ENCODE peak calls at places on chromosomes 5 and 9, in four cellular contexts. Z, W, S and X are unnamed samples.

GRCh38 chr9:85505612-85506011 is 236.1 kb downstream of the AGTPBP1 start:
- DNase-seq in Z (no peak), W (no peak), S (no peak), X (no peak)

GRCh38 chr9:37420271-37421215 is 2.0 kb upstream of the GRHPR start:
- DNase-seq in Z (no peak), S (no peak), W (no peak), X (no peak)

GRCh38 chr9:70257991-70258691 is 637 bp upstream of the SMC5 start:
- DNase-seq in W (peak; percentile 92), S (no peak), Z (peak; percentile 52), X (peak; percentile 69)

GRCh38 chr5:159814810-159815585 is 101.3 kb upstream of the ADRA1B start:
- DNase-seq in W (no peak), Z (no peak), S (no peak), X (no peak)

GRCh38 chr5:56840597-56840996 is 25.2 kb downstream of the MAP3K1 start:
- DNase-seq in W (no peak), S (no peak), Z (no peak), X (no peak)

GRCh38 chr5:41457094-41457493 is 53.3 kb downstream of the PLCXD3 start:
- DNase-seq in S (no peak), Z (peak; percentile 75), W (no peak), X (no peak)

GRCh38 chr5:181234116-181234454 is 9.6 kb downstream of the RACK1 start:
- DNase-seq in W (peak; percentile 74), Z (no peak), S (no peak), X (no peak)

GRCh38 chr9:104915739-104916138 is 12.2 kb downstream of the ABCA1 start:
- DNase-seq in S (no peak), Z (no peak), W (no peak), X (no peak)

GRCh38 chr5:19018822-19019221 is 969.2 kb downstream of the CDH18 start:
- DNase-seq in Z (peak; percentile 5), S (no peak), W (no peak), X (peak; percentile 1)

GRCh38 chr9:117644607-117645244 is 59.5 kb upstream of the TLR4 start:
- DNase-seq in W (peak; percentile 88), S (peak; percentile 70), Z (peak; percentile 69), X (peak; percentile 91)

GRCh38 chr9:124411514-124412227 is 3.6 kb downstream of the PSMB7 start:
- DNase-seq in Z (no peak), W (no peak), S (no peak), X (no peak)

GRCh38 chr9:121133104-121133816 is 58.5 kb downstream of the CNTRL start:
- DNase-seq in Z (no peak), S (no peak), W (peak; percentile 91), X (no peak)

GRCh38 chr9:87427851-87428506 is 69.7 kb upstream of the DAPK1 start:
- DNase-seq in W (no peak), Z (no peak), S (no peak), X (no peak)
- H3K27ac ChIP-seq in W (no peak overlapping the region), Z (no peak overlapping the region), S (no peak overlapping the region), X (no peak overlapping the region)

GRCh38 chr5:123422433-123423277 is 548 bp downstream of the CEP120 start:
- DNase-seq in S (no peak), Z (peak; percentile 40), W (no peak), X (peak; percentile 48)

GRCh38 chr5:123428521-123429220 is 5.5 kb upstream of the CEP120 start:
- DNase-seq in S (no peak), W (no peak), Z (no peak), X (no peak)

GRCh38 chr5:123423278-123424149 is at the start of gene CEP120:
- DNase-seq in S (peak; percentile 97), Z (peak; percentile 99), W (peak; percentile 100), X (peak; percentile 99)

GRCh38 chr5:123421773-123422172 is 1.4 kb downstream of the CEP120 start:
- DNase-seq in W (no peak), Z (no peak), S (no peak), X (no peak)

DNA sequence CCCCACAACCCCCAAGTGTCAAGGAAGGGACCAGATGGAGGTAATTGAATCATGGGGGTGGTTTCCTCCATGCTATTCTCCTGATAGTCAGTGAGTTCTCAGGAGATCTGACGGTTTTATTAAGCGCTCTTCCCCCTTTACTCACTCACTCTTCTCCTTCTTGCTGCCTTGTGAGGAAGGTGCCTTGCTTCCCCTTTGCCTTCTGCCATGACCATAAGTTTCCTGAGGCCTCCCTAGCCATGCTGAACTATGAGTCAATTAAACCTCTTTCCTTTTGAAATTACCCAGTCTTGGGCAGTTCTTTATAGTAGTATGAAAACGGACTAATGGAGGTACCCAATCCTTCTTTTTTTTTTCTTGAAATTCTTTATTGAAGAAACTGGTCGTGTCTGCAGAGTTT is 2.2 kb upstream of the CEP120 start:
- DNase-seq in S (no peak), W (no peak), Z (no peak), X (no peak)
- H3K4me1 ChIP-seq in S (no peaks in the 10 kb centered on the region), W (peaks cover 45% of the 10 kb centered on the region), Z (peaks cover 4% of the 10 kb centered on the region), X (no peaks in the 10 kb centered on the region)

GRCh38 chr5:64742821-64743220 is 25.7 kb downstream of the SREK1IP1 start:
- DNase-seq in S (no peak), Z (no peak), W (no peak), X (no peak)
- H3K36me3 ChIP-seq in S (no peaks in the 10 kb centered on the region), Z (peaks cover 15% of the 10 kb centered on the region), W (peaks cover 23% of the 10 kb centered on the region), X (peaks cover 20% of the 10 kb centered on the region)

GRCh38 chr9:19379283-19379682 is 753 bp downstream of the RPS6 start:
- DNase-seq in Z (peak; percentile 10), W (no peak), S (no peak), X (no peak)

GRCh38 chr9:19379697-19380046 is 364 bp downstream of the RPS6 start:
- DNase-seq in S (no peak), Z (no peak), W (peak; percentile 91), X (peak; percentile 10)

GRCh38 chr9:19376931-19377330 is 3.1 kb downstream of the RPS6 start:
- DNase-seq in S (no peak), W (no peak), Z (no peak), X (no peak)

GRCh38 chr9:19378154-19378553 is 1.9 kb downstream of the RPS6 start:
- DNase-seq in W (no peak), Z (no peak), S (no peak), X (no peak)

DNA sequence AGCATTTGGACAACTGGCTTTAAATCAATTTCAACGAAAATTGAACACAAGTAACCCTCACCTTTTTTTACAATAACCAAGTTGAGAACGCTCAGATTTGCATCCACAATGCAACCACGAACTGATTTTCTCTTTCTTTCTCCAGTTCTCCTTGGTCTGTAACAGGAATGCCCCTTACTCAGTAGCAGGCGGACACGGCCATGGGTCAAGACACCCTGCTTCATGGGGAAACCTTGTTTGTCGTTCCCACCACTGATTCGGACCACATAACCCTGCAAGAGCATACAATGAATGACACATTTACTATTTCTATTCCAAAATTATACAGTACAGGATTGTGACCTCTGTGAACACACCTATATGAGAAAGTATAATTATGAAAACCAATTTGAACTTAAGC is 1.4 kb downstream of the RPS6 start:
- DNase-seq in S (no peak), W (no peak), Z (peak; percentile 23), X (no peak)
- H3K27ac ChIP-seq in S (peak overlapping the region; percentile 82), W (peak overlapping the region; percentile 94), Z (peak overlapping the region; percentile 93), X (no peak overlapping the region)

GRCh38 chr9:90839183-90839582 is 37.6 kb downstream of the SYK start:
- DNase-seq in W (no peak), S (no peak), Z (no peak), X (no peak)
- H3K4me1 ChIP-seq in W (peaks cover 97% of the 10 kb centered on the region), S (no peaks in the 10 kb centered on the region), Z (no peaks in the 10 kb centered on the region), X (no peaks in the 10 kb centered on the region)

DNA sequence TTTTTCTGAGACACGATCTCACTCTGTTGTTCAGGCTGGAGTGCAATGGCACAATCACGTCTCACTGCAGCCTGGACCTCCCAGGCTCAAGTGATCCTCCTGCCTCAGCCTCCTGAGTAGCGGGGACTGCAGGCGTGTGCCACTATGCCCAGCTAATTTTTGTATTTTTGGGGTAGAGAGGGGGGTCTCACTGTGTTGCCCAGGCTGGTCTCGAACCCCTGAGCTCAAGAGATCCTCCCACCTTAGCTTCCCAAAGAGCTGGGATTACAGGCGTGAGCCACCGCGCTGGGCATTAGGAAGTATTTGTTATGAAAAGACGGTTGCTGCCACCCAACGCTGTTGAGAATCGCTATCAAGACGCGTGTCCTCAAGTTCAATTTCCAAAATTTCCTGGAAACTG is 180.9 kb upstream of the TBCA start:
- DNase-seq in Z (no peak), S (no peak), W (no peak), X (no peak)
- H3K36me3 ChIP-seq in Z (no peaks in the 10 kb centered on the region), S (no peaks in the 10 kb centered on the region), W (no peaks in the 10 kb centered on the region), X (no peaks in the 10 kb centered on the region)

DNA sequence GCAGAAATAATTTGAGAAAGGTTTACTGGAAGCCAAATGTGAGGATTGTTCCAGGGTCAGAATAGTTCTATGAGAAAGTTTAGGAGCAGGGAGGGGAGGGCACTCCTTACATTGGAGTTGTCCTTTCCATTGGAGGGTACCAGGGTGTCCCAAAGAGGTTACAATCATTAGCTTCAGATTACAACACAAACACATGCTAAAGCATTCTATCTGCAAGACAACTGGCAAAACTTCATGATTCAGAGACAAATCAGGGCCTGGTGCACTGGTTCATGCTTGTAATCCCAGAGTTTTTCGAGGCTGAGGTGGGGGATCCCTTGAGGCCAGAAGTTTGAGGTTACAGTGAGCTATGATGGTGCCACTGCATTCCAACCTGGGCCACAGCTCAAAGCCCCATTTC is 51.8 kb downstream of the NSUN2 start:
- DNase-seq in Z (no peak), S (no peak), W (no peak), X (no peak)
- H3K27ac ChIP-seq in Z (no peak overlapping the region), S (no peak overlapping the region), W (no peak overlapping the region), X (no peak overlapping the region)